ENCODE peak calls at places on chromosomes 2 and 18, in seven cellular contexts. One of them, this sample, is unnamed.

GRCh38 chr2:40668435-40668834 is 216.5 kb upstream of the SLC8A1 start:
- DNase-seq in SK-MEL-5: no peak
- DNase-seq in non-pigmented ciliary epithelial cell: no peak
- DNase-seq in stimulated activated CD8-positive, alpha-beta memory T cell treated with anti-CD3 and anti-CD28 coated beads, Interleukin-7, amount 100 ng/mL, for 1 hour: no peak
- DNase-seq in frontal cortex: no peak
- DNase-seq in EH: peak
- DNase-seq in Ammon's horn: no peak
- DNase-seq in this sample: no peak

GRCh38 chr2:189613650-189614420 is 33.2 kb upstream of the SLC40A1 start:
- DNase-seq in SK-MEL-5: peak
- DNase-seq in non-pigmented ciliary epithelial cell: no peak
- DNase-seq in stimulated activated CD8-positive, alpha-beta memory T cell treated with anti-CD3 and anti-CD28 coated beads, Interleukin-7, amount 100 ng/mL, for 1 hour: no peak
- DNase-seq in frontal cortex: no peak
- DNase-seq in EH: peak
- DNase-seq in Ammon's horn: no peak
- DNase-seq in this sample: no peak

GRCh38 chr2:101759162-101759561 is 61.7 kb downstream of the MAP4K4 start:
- DNase-seq in SK-MEL-5: peak
- DNase-seq in non-pigmented ciliary epithelial cell: peak
- DNase-seq in stimulated activated CD8-positive, alpha-beta memory T cell treated with anti-CD3 and anti-CD28 coated beads, Interleukin-7, amount 100 ng/mL, for 1 hour: no peak
- DNase-seq in frontal cortex: no peak
- DNase-seq in EH: peak
- DNase-seq in Ammon's horn: no peak
- DNase-seq in this sample: no peak

GRCh38 chr2:119647440-119648169 is 31.4 kb upstream of the TMEM177 start:
- DNase-seq in SK-MEL-5: no peak
- DNase-seq in non-pigmented ciliary epithelial cell: peak
- DNase-seq in stimulated activated CD8-positive, alpha-beta memory T cell treated with anti-CD3 and anti-CD28 coated beads, Interleukin-7, amount 100 ng/mL, for 1 hour: no peak
- DNase-seq in frontal cortex: no peak
- DNase-seq in EH: no peak
- DNase-seq in Ammon's horn: no peak
- DNase-seq in this sample: no peak

GRCh38 chr18:24910217-24910616 is 441.7 kb downstream of the ZNF521 start:
- DNase-seq in SK-MEL-5: no peak
- DNase-seq in non-pigmented ciliary epithelial cell: no peak
- DNase-seq in stimulated activated CD8-positive, alpha-beta memory T cell treated with anti-CD3 and anti-CD28 coated beads, Interleukin-7, amount 100 ng/mL, for 1 hour: no peak
- DNase-seq in frontal cortex: no peak
- DNase-seq in EH: no peak
- DNase-seq in Ammon's horn: no peak
- DNase-seq in this sample: no peak

GRCh38 chr2:20520128-20520527 is 73.3 kb downstream of the RHOB start:
- DNase-seq in SK-MEL-5: no peak
- DNase-seq in non-pigmented ciliary epithelial cell: no peak
- DNase-seq in stimulated activated CD8-positive, alpha-beta memory T cell treated with anti-CD3 and anti-CD28 coated beads, Interleukin-7, amount 100 ng/mL, for 1 hour: no peak
- DNase-seq in frontal cortex: no peak
- DNase-seq in EH: no peak
- DNase-seq in Ammon's horn: no peak
- DNase-seq in this sample: no peak

GRCh38 chr2:181670632-181671031 is 9.7 kb downstream of the NEUROD1 start:
- DNase-seq in SK-MEL-5: no peak
- DNase-seq in non-pigmented ciliary epithelial cell: no peak
- DNase-seq in stimulated activated CD8-positive, alpha-beta memory T cell treated with anti-CD3 and anti-CD28 coated beads, Interleukin-7, amount 100 ng/mL, for 1 hour: no peak
- DNase-seq in frontal cortex: no peak
- DNase-seq in EH: no peak
- DNase-seq in Ammon's horn: no peak
- DNase-seq in this sample: no peak

GRCh38 chr2:83613178-83613577 is 845.9 kb downstream of the SUCLG1 start:
- DNase-seq in SK-MEL-5: no peak
- DNase-seq in non-pigmented ciliary epithelial cell: no peak
- DNase-seq in stimulated activated CD8-positive, alpha-beta memory T cell treated with anti-CD3 and anti-CD28 coated beads, Interleukin-7, amount 100 ng/mL, for 1 hour: no peak
- DNase-seq in frontal cortex: no peak
- DNase-seq in EH: no peak
- DNase-seq in Ammon's horn: no peak
- DNase-seq in this sample: no peak

GRCh38 chr2:175815537-175815936 is 186.5 kb downstream of the LNPK start:
- DNase-seq in SK-MEL-5: no peak
- DNase-seq in non-pigmented ciliary epithelial cell: no peak
- DNase-seq in stimulated activated CD8-positive, alpha-beta memory T cell treated with anti-CD3 and anti-CD28 coated beads, Interleukin-7, amount 100 ng/mL, for 1 hour: no peak
- DNase-seq in frontal cortex: no peak
- DNase-seq in EH: peak
- DNase-seq in Ammon's horn: no peak
- DNase-seq in this sample: no peak

GRCh38 chr2:174748948-174749347 is 15.3 kb downstream of the CHRNA1 start:
- DNase-seq in SK-MEL-5: peak
- DNase-seq in non-pigmented ciliary epithelial cell: no peak
- DNase-seq in stimulated activated CD8-positive, alpha-beta memory T cell treated with anti-CD3 and anti-CD28 coated beads, Interleukin-7, amount 100 ng/mL, for 1 hour: peak
- DNase-seq in frontal cortex: no peak
- DNase-seq in EH: peak
- DNase-seq in Ammon's horn: peak
- DNase-seq in this sample: peak

GRCh38 chr2:182426915-182427233 is at the start of gene PDE1A:
- DNase-seq in SK-MEL-5: no peak
- DNase-seq in non-pigmented ciliary epithelial cell: no peak
- DNase-seq in stimulated activated CD8-positive, alpha-beta memory T cell treated with anti-CD3 and anti-CD28 coated beads, Interleukin-7, amount 100 ng/mL, for 1 hour: no peak
- DNase-seq in frontal cortex: no peak
- DNase-seq in EH: no peak
- DNase-seq in Ammon's horn: no peak
- DNase-seq in this sample: no peak

GRCh38 chr18:59268722-59269562 is 4.3 kb downstream of the RAX start:
- DNase-seq in SK-MEL-5: peak
- DNase-seq in non-pigmented ciliary epithelial cell: no peak
- DNase-seq in stimulated activated CD8-positive, alpha-beta memory T cell treated with anti-CD3 and anti-CD28 coated beads, Interleukin-7, amount 100 ng/mL, for 1 hour: no peak
- DNase-seq in frontal cortex: peak
- DNase-seq in EH: peak
- DNase-seq in Ammon's horn: no peak
- DNase-seq in this sample: no peak

GRCh38 chr2:108316194-108316880 is 27.6 kb downstream of the SULT1C2 start:
- DNase-seq in SK-MEL-5: no peak
- DNase-seq in non-pigmented ciliary epithelial cell: no peak
- DNase-seq in stimulated activated CD8-positive, alpha-beta memory T cell treated with anti-CD3 and anti-CD28 coated beads, Interleukin-7, amount 100 ng/mL, for 1 hour: no peak
- DNase-seq in frontal cortex: no peak
- DNase-seq in EH: no peak
- DNase-seq in Ammon's horn: no peak
- DNase-seq in this sample: no peak

GRCh38 chr2:232981767-232982360 is 31.2 kb downstream of the NGEF start:
- DNase-seq in SK-MEL-5: no peak
- DNase-seq in non-pigmented ciliary epithelial cell: no peak
- DNase-seq in stimulated activated CD8-positive, alpha-beta memory T cell treated with anti-CD3 and anti-CD28 coated beads, Interleukin-7, amount 100 ng/mL, for 1 hour: no peak
- DNase-seq in frontal cortex: no peak
- DNase-seq in EH: no peak
- DNase-seq in Ammon's horn: no peak
- DNase-seq in this sample: no peak

GRCh38 chr2:112774536-112775285 is 9.6 kb downstream of the IL1A start:
- DNase-seq in SK-MEL-5: no peak
- DNase-seq in non-pigmented ciliary epithelial cell: no peak
- DNase-seq in stimulated activated CD8-positive, alpha-beta memory T cell treated with anti-CD3 and anti-CD28 coated beads, Interleukin-7, amount 100 ng/mL, for 1 hour: no peak
- DNase-seq in frontal cortex: no peak
- DNase-seq in EH: no peak
- DNase-seq in Ammon's horn: no peak
- DNase-seq in this sample: no peak

GRCh38 chr18:37175727-37176126 is 346.8 kb downstream of the KIAA1328 start:
- DNase-seq in SK-MEL-5: no peak
- DNase-seq in non-pigmented ciliary epithelial cell: no peak
- DNase-seq in stimulated activated CD8-positive, alpha-beta memory T cell treated with anti-CD3 and anti-CD28 coated beads, Interleukin-7, amount 100 ng/mL, for 1 hour: no peak
- DNase-seq in frontal cortex: no peak
- DNase-seq in EH: no peak
- DNase-seq in Ammon's horn: no peak
- DNase-seq in this sample: no peak

GRCh38 chr18:48949051-48949605 is 1.6 kb downstream of the SMAD7 start:
- DNase-seq in SK-MEL-5: no peak
- DNase-seq in non-pigmented ciliary epithelial cell: no peak
- DNase-seq in stimulated activated CD8-positive, alpha-beta memory T cell treated with anti-CD3 and anti-CD28 coated beads, Interleukin-7, amount 100 ng/mL, for 1 hour: no peak
- DNase-seq in frontal cortex: no peak
- DNase-seq in EH: peak
- DNase-seq in Ammon's horn: no peak
- DNase-seq in this sample: no peak

GRCh38 chr2:7697052-7697451 is 779.8 kb downstream of the RNF144A start:
- DNase-seq in SK-MEL-5: peak
- DNase-seq in non-pigmented ciliary epithelial cell: no peak
- DNase-seq in stimulated activated CD8-positive, alpha-beta memory T cell treated with anti-CD3 and anti-CD28 coated beads, Interleukin-7, amount 100 ng/mL, for 1 hour: no peak
- DNase-seq in frontal cortex: no peak
- DNase-seq in EH: no peak
- DNase-seq in Ammon's horn: no peak
- DNase-seq in this sample: no peak

GRCh38 chr2:223692227-223692947 is 90.2 kb upstream of the SCG2 start:
- DNase-seq in SK-MEL-5: peak
- DNase-seq in non-pigmented ciliary epithelial cell: no peak
- DNase-seq in stimulated activated CD8-positive, alpha-beta memory T cell treated with anti-CD3 and anti-CD28 coated beads, Interleukin-7, amount 100 ng/mL, for 1 hour: no peak
- DNase-seq in frontal cortex: peak
- DNase-seq in EH: peak
- DNase-seq in Ammon's horn: peak
- DNase-seq in this sample: peak

GRCh38 chr2:3956344-3956743 is 253.0 kb downstream of the DCDC2C start:
- DNase-seq in SK-MEL-5: peak
- DNase-seq in non-pigmented ciliary epithelial cell: no peak
- DNase-seq in stimulated activated CD8-positive, alpha-beta memory T cell treated with anti-CD3 and anti-CD28 coated beads, Interleukin-7, amount 100 ng/mL, for 1 hour: no peak
- DNase-seq in frontal cortex: no peak
- DNase-seq in EH: no peak
- DNase-seq in Ammon's horn: no peak
- DNase-seq in this sample: no peak

GRCh38 chr2:942775-943460 is 7.7 kb upstream of the SNTG2 start:
- DNase-seq in SK-MEL-5: no peak
- DNase-seq in non-pigmented ciliary epithelial cell: no peak
- DNase-seq in stimulated activated CD8-positive, alpha-beta memory T cell treated with anti-CD3 and anti-CD28 coated beads, Interleukin-7, amount 100 ng/mL, for 1 hour: no peak
- DNase-seq in frontal cortex: no peak
- DNase-seq in EH: no peak
- DNase-seq in Ammon's horn: no peak
- DNase-seq in this sample: no peak

GRCh38 chr18:8496186-8496585 is 113.1 kb upstream of the RAB12 start:
- DNase-seq in SK-MEL-5: no peak
- DNase-seq in non-pigmented ciliary epithelial cell: no peak
- DNase-seq in stimulated activated CD8-positive, alpha-beta memory T cell treated with anti-CD3 and anti-CD28 coated beads, Interleukin-7, amount 100 ng/mL, for 1 hour: no peak
- DNase-seq in frontal cortex: no peak
- DNase-seq in EH: peak
- DNase-seq in Ammon's horn: no peak
- DNase-seq in this sample: no peak

GRCh38 chr2:238420878-238421694 is 5.6 kb upstream of the ASB1 start:
- DNase-seq in SK-MEL-5: peak
- DNase-seq in non-pigmented ciliary epithelial cell: no peak
- DNase-seq in stimulated activated CD8-positive, alpha-beta memory T cell treated with anti-CD3 and anti-CD28 coated beads, Interleukin-7, amount 100 ng/mL, for 1 hour: no peak
- DNase-seq in frontal cortex: no peak
- DNase-seq in EH: peak
- DNase-seq in Ammon's horn: no peak
- DNase-seq in this sample: no peak

GRCh38 chr2:15940661-15941482 is 522 bp downstream of the MYCN start:
- DNase-seq in SK-MEL-5: no peak
- DNase-seq in non-pigmented ciliary epithelial cell: no peak
- DNase-seq in stimulated activated CD8-positive, alpha-beta memory T cell treated with anti-CD3 and anti-CD28 coated beads, Interleukin-7, amount 100 ng/mL, for 1 hour: no peak
- DNase-seq in frontal cortex: peak
- DNase-seq in EH: no peak
- DNase-seq in Ammon's horn: no peak
- DNase-seq in this sample: peak

GRCh38 chr2:128286011-128286721 is 32.5 kb downstream of the HS6ST1 start:
- DNase-seq in SK-MEL-5: no peak
- DNase-seq in non-pigmented ciliary epithelial cell: no peak
- DNase-seq in stimulated activated CD8-positive, alpha-beta memory T cell treated with anti-CD3 and anti-CD28 coated beads, Interleukin-7, amount 100 ng/mL, for 1 hour: no peak
- DNase-seq in frontal cortex: no peak
- DNase-seq in EH: no peak
- DNase-seq in Ammon's horn: no peak
- DNase-seq in this sample: no peak

GRCh38 chr18:36769611-36770314 is 59.0 kb downstream of the TPGS2 start:
- DNase-seq in SK-MEL-5: peak
- DNase-seq in non-pigmented ciliary epithelial cell: no peak
- DNase-seq in stimulated activated CD8-positive, alpha-beta memory T cell treated with anti-CD3 and anti-CD28 coated beads, Interleukin-7, amount 100 ng/mL, for 1 hour: no peak
- DNase-seq in frontal cortex: no peak
- DNase-seq in EH: no peak
- DNase-seq in Ammon's horn: no peak
- DNase-seq in this sample: no peak

GRCh38 chr2:26461601-26462023 is 16.3 kb downstream of the OTOF start:
- DNase-seq in SK-MEL-5: no peak
- DNase-seq in non-pigmented ciliary epithelial cell: no peak
- DNase-seq in stimulated activated CD8-positive, alpha-beta memory T cell treated with anti-CD3 and anti-CD28 coated beads, Interleukin-7, amount 100 ng/mL, for 1 hour: no peak
- DNase-seq in frontal cortex: no peak
- DNase-seq in EH: no peak
- DNase-seq in Ammon's horn: no peak
- DNase-seq in this sample: no peak

GRCh38 chr18:8696749-8697211 is 8.6 kb upstream of the MTCL1 start:
- DNase-seq in SK-MEL-5: peak
- DNase-seq in non-pigmented ciliary epithelial cell: no peak
- DNase-seq in stimulated activated CD8-positive, alpha-beta memory T cell treated with anti-CD3 and anti-CD28 coated beads, Interleukin-7, amount 100 ng/mL, for 1 hour: peak
- DNase-seq in frontal cortex: peak
- DNase-seq in EH: peak
- DNase-seq in Ammon's horn: peak
- DNase-seq in this sample: peak

GRCh38 chr2:60644942-60645341 is 91.5 kb upstream of the BCL11A start:
- DNase-seq in SK-MEL-5: no peak
- DNase-seq in non-pigmented ciliary epithelial cell: no peak
- DNase-seq in stimulated activated CD8-positive, alpha-beta memory T cell treated with anti-CD3 and anti-CD28 coated beads, Interleukin-7, amount 100 ng/mL, for 1 hour: no peak
- DNase-seq in frontal cortex: no peak
- DNase-seq in EH: no peak
- DNase-seq in Ammon's horn: peak
- DNase-seq in this sample: no peak